ENCODE peak calls at places on chromosomes 12 and 14, in seven cellular contexts. G is erythroblast; C is brain microvascular endothelial cell; P is WERI-Rb-1; R is activated naive CD4-positive, alpha-beta T cell; I is HTR-8/SVneo; Q is HEK293T. N is an unnamed sample.
A peak's percentile ranks its signal among the peaks of the same experiment; 100 is the strongest.

GRCh38 chr12:109758406-109759075 is 44.9 kb downstream of the FAM222A start:
- DNase-seq in R (no peak), Q (no peak), G (no peak), I (no peak), P (peak; percentile 6), C (no peak), N (no peak)

GRCh38 chr14:34331728-34332623 is 130.1 kb downstream of the SPTSSA start:
- DNase-seq in G (peak; percentile 41), C (peak; percentile 33), R (no peak), P (peak; percentile 80), I (peak; percentile 43), Q (peak; percentile 64), N (peak; percentile 65)

GRCh38 chr14:101072070-101072469 is 168.5 kb upstream of the RTL1 start:
- DNase-seq in I (no peak), Q (no peak), P (no peak), C (no peak), R (no peak), G (no peak), N (no peak)

GRCh38 chr12:990649-991349 is at the start of gene ERC1:
- DNase-seq in G (peak; percentile 89), R (peak; percentile 52), C (peak; percentile 79), P (peak; percentile 91), Q (peak; percentile 91), I (peak; percentile 88), N (peak; percentile 85)

GRCh38 chr12:76999157-76999556 is 66.2 kb downstream of the E2F7 start:
- DNase-seq in Q (no peak), P (no peak), R (no peak), C (no peak), I (no peak), G (no peak), N (no peak)

GRCh38 chr14:99534863-99535262 is 53.7 kb downstream of the CCNK start:
- DNase-seq in G (no peak), C (no peak), I (no peak), R (no peak), P (peak; percentile 58), Q (no peak), N (peak; percentile 99)

GRCh38 chr14:58027904-58028303 is 124.1 kb downstream of the ARMH4 start:
- DNase-seq in I (no peak), Q (no peak), G (no peak), R (no peak), C (no peak), P (no peak), N (no peak)

GRCh38 chr12:108694812-108695278 is 36.5 kb downstream of the CORO1C start:
- DNase-seq in P (no peak), R (no peak), I (no peak), G (peak; percentile 90), Q (no peak), C (peak; percentile 61), N (peak; percentile 40)

GRCh38 chr12:4992881-4993280 is 50.8 kb upstream of the KCNA5 start:
- DNase-seq in G (no peak), I (no peak), C (no peak), R (no peak), Q (no peak), P (no peak), N (no peak)

GRCh38 chr12:28814246-28814645 is 334.8 kb upstream of the FAR2 start:
- DNase-seq in C (no peak), I (no peak), R (no peak), G (no peak), P (no peak), Q (no peak), N (no peak)

GRCh38 chr12:42565633-42566032 is 23.9 kb downstream of the PRICKLE1 start:
- DNase-seq in Q (no peak), G (no peak), P (no peak), C (no peak), I (no peak), R (no peak), N (no peak)

GRCh38 chr12:27063250-27063851 is 19.0 kb downstream of the C12orf71 start:
- DNase-seq in P (no peak), I (no peak), C (no peak), R (no peak), Q (no peak), G (no peak), N (no peak)

GRCh38 chr14:67485501-67486095 is 2.9 kb downstream of the TMEM229B start:
- DNase-seq in P (peak; percentile 18), R (no peak), I (no peak), C (peak; percentile 5), Q (peak; percentile 17), G (no peak), N (no peak)

GRCh38 chr12:116372815-116373214 is 95.3 kb upstream of the MED13L start:
- DNase-seq in R (no peak), I (no peak), P (no peak), G (no peak), Q (no peak), C (no peak), N (no peak)

GRCh38 chr14:79144891-79145290 is 974.7 kb downstream of the NRXN3 start:
- DNase-seq in C (no peak), Q (no peak), R (no peak), G (no peak), P (no peak), I (no peak), N (peak; percentile 9)

GRCh38 chr14:28412076-28412475 is 354.5 kb upstream of the FOXG1 start:
- DNase-seq in R (no peak), Q (no peak), G (no peak), C (no peak), P (no peak), I (no peak), N (no peak)

GRCh38 chr12:48473061-48473460 is 702 bp downstream of the ANP32D start:
- DNase-seq in G (no peak), I (no peak), Q (no peak), R (no peak), C (no peak), P (no peak), N (no peak)

GRCh38 chr12:5264006-5264405 is 167.9 kb upstream of the NTF3 start:
- DNase-seq in G (no peak), R (no peak), C (no peak), Q (no peak), P (no peak), I (no peak), N (no peak)

N was measured in NCI-H226.